ENCODE peak calls at places on chromosomes 3 and 15, in five cellular contexts. B, Z, W, F and G are unnamed samples.

GRCh38 chr3:3799173-3800075 is at the start of gene LRRN1:
- DNase-seq in F (no peak), B (peak), Z (peak), W (peak), G (peak)

GRCh38 chr15:89323825-89324224 is 10.8 kb downstream of the POLG start:
- DNase-seq in W (no peak), B (no peak), F (no peak), Z (peak), G (no peak)

GRCh38 chr15:39851505-39852082 is 68.5 kb downstream of the GPR176 start:
- DNase-seq in F (peak), Z (no peak), B (no peak), W (no peak), G (no peak)

GRCh38 chr15:85620321-85621044 is 174.2 kb downstream of the KLHL25 start:
- DNase-seq in Z (no peak), F (peak), B (no peak), W (no peak), G (no peak)

GRCh38 chr3:14175383-14176037 is 2.9 kb downstream of the XPC start:
- DNase-seq in B (peak), F (peak), Z (no peak), W (no peak), G (no peak)

GRCh38 chr3:145124886-145125285 is 1036.1 kb downstream of the PLOD2 start:
- DNase-seq in B (no peak), W (no peak), Z (no peak), F (no peak), G (no peak)

GRCh38 chr3:30607032-30607833 is 832 bp downstream of the TGFBR2 start:
- DNase-seq in Z (peak), F (peak), W (no peak), B (peak), G (peak)

GRCh38 chr3:68055238-68055637 is 400.8 kb upstream of the SUCLG2 start:
- DNase-seq in B (no peak), Z (no peak), W (no peak), F (no peak), G (no peak)

GRCh38 chr3:64818196-64818595 is 130.4 kb upstream of the ADAMTS9 start:
- DNase-seq in F (no peak), W (no peak), B (no peak), Z (no peak), G (no peak)

GRCh38 chr15:80343610-80344009 is 60.6 kb upstream of the ARNT2 start:
- DNase-seq in B (no peak), F (peak), W (no peak), Z (no peak), G (no peak)

GRCh38 chr15:66882251-66883020 is 180.4 kb downstream of the SMAD6 start:
- DNase-seq in W (no peak), F (peak), Z (peak), B (peak), G (no peak)

GRCh38 chr15:36313021-36313420 is 266.4 kb upstream of the CDIN1 start:
- DNase-seq in F (peak), B (no peak), W (no peak), Z (no peak), G (no peak)

GRCh38 chr3:114332342-114333179 is 38.7 kb downstream of the TIGIT start:
- DNase-seq in F (no peak), W (no peak), Z (no peak), B (no peak), G (no peak)

GRCh38 chr3:16508242-16508575 is 5.3 kb downstream of the RFTN1 start:
- DNase-seq in B (no peak), F (no peak), Z (no peak), W (no peak), G (no peak)

GRCh38 chr3:133097214-133097613 is 59.0 kb downstream of the TMEM108 start:
- DNase-seq in Z (no peak), B (no peak), F (peak), W (peak), G (no peak)

GRCh38 chr15:97425596-97425995 is 534.9 kb upstream of the ARRDC4 start:
- DNase-seq in Z (no peak), F (no peak), W (peak), B (no peak), G (no peak)

GRCh38 chr3:100005670-100006393 is 108.5 kb downstream of the FILIP1L start:
- DNase-seq in B (no peak), F (peak), W (no peak), Z (no peak), G (no peak)

GRCh38 chr3:98367464-98368246 is 14.0 kb downstream of the OR5K4 start:
- DNase-seq in W (no peak), F (no peak), B (no peak), Z (no peak), G (no peak)

GRCh38 chr3:158709666-158710083 is 22.6 kb downstream of the RARRES1 start:
- DNase-seq in W (no peak), B (no peak), Z (no peak), F (peak), G (no peak)

GRCh38 chr3:56468184-56469106 is at the start of gene ERC2:
- DNase-seq in B (no peak), W (peak), Z (no peak), F (peak), G (no peak)

GRCh38 chr15:69074843-69075224 is 60.3 kb downstream of the NOX5 start:
- DNase-seq in W (no peak), F (no peak), B (no peak), Z (no peak), G (no peak)

GRCh38 chr3:186870421-186871201 is 28.1 kb downstream of the ADIPOQ start:
- DNase-seq in F (no peak), Z (no peak), W (no peak), B (no peak), G (no peak)

GRCh38 chr3:129013491-129013891 is 12.4 kb downstream of the EFCC1 start:
- DNase-seq in F (no peak), W (no peak), B (no peak), Z (no peak), G (no peak)